ENCODE peak calls at places on chromosomes 1 and 21, in eight cellular contexts. One of them, this sample, is unnamed.

GRCh38 chr1:53061859-53062714 is at the start of gene PODN:
- DNase-seq in stimulated activated CD4-positive, alpha-beta T cell treated with anti-CD3 and anti-CD28 coated beads, Interleukin-2, amount 100 ng/mL, for 48 hours: no peak
- DNase-seq in stomach: no peak
- DNase-seq in adipocyte: peak
- DNase-seq in stimulated activated CD8-positive, alpha-beta memory T cell treated with anti-CD3 and anti-CD28 coated beads, Interleukin-4, amount 100 ng/mL, for 48 hours: peak
- DNase-seq in NCI-H748 treated with DMSO at 0.1 percent for 48 hours: no peak
- DNase-seq in T-helper 2 cell: no peak
- DNase-seq in activated naive CD4-positive, alpha-beta T cell: no peak
- DNase-seq in this sample: no peak

GRCh38 chr1:92934395-92935378 is 26.6 kb downstream of the DIPK1A start:
- DNase-seq in activated naive CD4-positive, alpha-beta T cell: no peak
- DNase-seq in stimulated activated CD8-positive, alpha-beta memory T cell treated with anti-CD3 and anti-CD28 coated beads, Interleukin-4, amount 100 ng/mL, for 48 hours: no peak
- DNase-seq in adipocyte: peak
- DNase-seq in stimulated activated CD4-positive, alpha-beta T cell treated with anti-CD3 and anti-CD28 coated beads, Interleukin-2, amount 100 ng/mL, for 48 hours: no peak
- DNase-seq in stomach: peak
- DNase-seq in T-helper 2 cell: no peak
- DNase-seq in NCI-H748 treated with DMSO at 0.1 percent for 48 hours: no peak
- DNase-seq in this sample: peak

GRCh38 chr1:154784924-154785531 is 85.1 kb downstream of the KCNN3 start:
- DNase-seq in activated naive CD4-positive, alpha-beta T cell: peak
- DNase-seq in stomach: peak
- DNase-seq in NCI-H748 treated with DMSO at 0.1 percent for 48 hours: no peak
- DNase-seq in T-helper 2 cell: no peak
- DNase-seq in stimulated activated CD8-positive, alpha-beta memory T cell treated with anti-CD3 and anti-CD28 coated beads, Interleukin-4, amount 100 ng/mL, for 48 hours: peak
- DNase-seq in stimulated activated CD4-positive, alpha-beta T cell treated with anti-CD3 and anti-CD28 coated beads, Interleukin-2, amount 100 ng/mL, for 48 hours: peak
- DNase-seq in adipocyte: no peak
- DNase-seq in this sample: no peak

GRCh38 chr1:37306461-37306860 is 167.9 kb upstream of the ZC3H12A start:
- DNase-seq in NCI-H748 treated with DMSO at 0.1 percent for 48 hours: no peak
- DNase-seq in stimulated activated CD4-positive, alpha-beta T cell treated with anti-CD3 and anti-CD28 coated beads, Interleukin-2, amount 100 ng/mL, for 48 hours: no peak
- DNase-seq in activated naive CD4-positive, alpha-beta T cell: no peak
- DNase-seq in stomach: no peak
- DNase-seq in adipocyte: no peak
- DNase-seq in T-helper 2 cell: no peak
- DNase-seq in stimulated activated CD8-positive, alpha-beta memory T cell treated with anti-CD3 and anti-CD28 coated beads, Interleukin-4, amount 100 ng/mL, for 48 hours: no peak
- DNase-seq in this sample: no peak

GRCh38 chr1:108829498-108829916 is 27.4 kb downstream of the AKNAD1 start:
- DNase-seq in stimulated activated CD8-positive, alpha-beta memory T cell treated with anti-CD3 and anti-CD28 coated beads, Interleukin-4, amount 100 ng/mL, for 48 hours: no peak
- DNase-seq in activated naive CD4-positive, alpha-beta T cell: no peak
- DNase-seq in T-helper 2 cell: no peak
- DNase-seq in adipocyte: no peak
- DNase-seq in stimulated activated CD4-positive, alpha-beta T cell treated with anti-CD3 and anti-CD28 coated beads, Interleukin-2, amount 100 ng/mL, for 48 hours: no peak
- DNase-seq in stomach: no peak
- DNase-seq in NCI-H748 treated with DMSO at 0.1 percent for 48 hours: no peak
- DNase-seq in this sample: no peak

GRCh38 chr1:67821263-67821662 is 12.0 kb downstream of the GNG12 start:
- DNase-seq in adipocyte: no peak
- DNase-seq in stimulated activated CD8-positive, alpha-beta memory T cell treated with anti-CD3 and anti-CD28 coated beads, Interleukin-4, amount 100 ng/mL, for 48 hours: no peak
- DNase-seq in T-helper 2 cell: no peak
- DNase-seq in activated naive CD4-positive, alpha-beta T cell: no peak
- DNase-seq in stomach: no peak
- DNase-seq in stimulated activated CD4-positive, alpha-beta T cell treated with anti-CD3 and anti-CD28 coated beads, Interleukin-2, amount 100 ng/mL, for 48 hours: no peak
- DNase-seq in NCI-H748 treated with DMSO at 0.1 percent for 48 hours: no peak
- DNase-seq in this sample: no peak

GRCh38 chr1:110060034-110060661 is 10.3 kb downstream of the ALX3 start:
- DNase-seq in adipocyte: peak
- DNase-seq in activated naive CD4-positive, alpha-beta T cell: peak
- DNase-seq in T-helper 2 cell: peak
- DNase-seq in NCI-H748 treated with DMSO at 0.1 percent for 48 hours: no peak
- DNase-seq in stimulated activated CD8-positive, alpha-beta memory T cell treated with anti-CD3 and anti-CD28 coated beads, Interleukin-4, amount 100 ng/mL, for 48 hours: peak
- DNase-seq in stimulated activated CD4-positive, alpha-beta T cell treated with anti-CD3 and anti-CD28 coated beads, Interleukin-2, amount 100 ng/mL, for 48 hours: peak
- DNase-seq in stomach: peak
- DNase-seq in this sample: no peak

GRCh38 chr1:43304287-43304615 is 3.5 kb downstream of the TIE1 start:
- DNase-seq in T-helper 2 cell: no peak
- DNase-seq in NCI-H748 treated with DMSO at 0.1 percent for 48 hours: no peak
- DNase-seq in stimulated activated CD4-positive, alpha-beta T cell treated with anti-CD3 and anti-CD28 coated beads, Interleukin-2, amount 100 ng/mL, for 48 hours: no peak
- DNase-seq in stimulated activated CD8-positive, alpha-beta memory T cell treated with anti-CD3 and anti-CD28 coated beads, Interleukin-4, amount 100 ng/mL, for 48 hours: no peak
- DNase-seq in adipocyte: no peak
- DNase-seq in stomach: no peak
- DNase-seq in activated naive CD4-positive, alpha-beta T cell: no peak
- DNase-seq in this sample: no peak

GRCh38 chr1:165928075-165928731 is 100.8 kb downstream of the UCK2 start:
- DNase-seq in stimulated activated CD4-positive, alpha-beta T cell treated with anti-CD3 and anti-CD28 coated beads, Interleukin-2, amount 100 ng/mL, for 48 hours: peak
- DNase-seq in adipocyte: peak
- DNase-seq in T-helper 2 cell: peak
- DNase-seq in stomach: peak
- DNase-seq in stimulated activated CD8-positive, alpha-beta memory T cell treated with anti-CD3 and anti-CD28 coated beads, Interleukin-4, amount 100 ng/mL, for 48 hours: peak
- DNase-seq in NCI-H748 treated with DMSO at 0.1 percent for 48 hours: peak
- DNase-seq in activated naive CD4-positive, alpha-beta T cell: no peak
- DNase-seq in this sample: peak

GRCh38 chr1:20640183-20640597 is 6.9 kb downstream of the PINK1 start:
- DNase-seq in stimulated activated CD4-positive, alpha-beta T cell treated with anti-CD3 and anti-CD28 coated beads, Interleukin-2, amount 100 ng/mL, for 48 hours: peak
- DNase-seq in activated naive CD4-positive, alpha-beta T cell: peak
- DNase-seq in NCI-H748 treated with DMSO at 0.1 percent for 48 hours: peak
- DNase-seq in T-helper 2 cell: peak
- DNase-seq in stomach: peak
- DNase-seq in stimulated activated CD8-positive, alpha-beta memory T cell treated with anti-CD3 and anti-CD28 coated beads, Interleukin-4, amount 100 ng/mL, for 48 hours: peak
- DNase-seq in adipocyte: peak
- DNase-seq in this sample: peak

GRCh38 chr21:30482130-30482529 is 2.0 kb upstream of the KRTAP19-1 start:
- DNase-seq in activated naive CD4-positive, alpha-beta T cell: no peak
- DNase-seq in stimulated activated CD8-positive, alpha-beta memory T cell treated with anti-CD3 and anti-CD28 coated beads, Interleukin-4, amount 100 ng/mL, for 48 hours: no peak
- DNase-seq in stimulated activated CD4-positive, alpha-beta T cell treated with anti-CD3 and anti-CD28 coated beads, Interleukin-2, amount 100 ng/mL, for 48 hours: no peak
- DNase-seq in adipocyte: no peak
- DNase-seq in NCI-H748 treated with DMSO at 0.1 percent for 48 hours: no peak
- DNase-seq in T-helper 2 cell: no peak
- DNase-seq in stomach: no peak
- DNase-seq in this sample: no peak

GRCh38 chr21:34313116-34313515 is 50.7 kb upstream of the KCNE2 start:
- DNase-seq in adipocyte: no peak
- DNase-seq in NCI-H748 treated with DMSO at 0.1 percent for 48 hours: no peak
- DNase-seq in activated naive CD4-positive, alpha-beta T cell: no peak
- DNase-seq in stimulated activated CD8-positive, alpha-beta memory T cell treated with anti-CD3 and anti-CD28 coated beads, Interleukin-4, amount 100 ng/mL, for 48 hours: no peak
- DNase-seq in T-helper 2 cell: no peak
- DNase-seq in stomach: no peak
- DNase-seq in stimulated activated CD4-positive, alpha-beta T cell treated with anti-CD3 and anti-CD28 coated beads, Interleukin-2, amount 100 ng/mL, for 48 hours: no peak
- DNase-seq in this sample: no peak

GRCh38 chr1:57860931-57861600 is 437.2 kb upstream of the DAB1 start:
- DNase-seq in stomach: no peak
- DNase-seq in T-helper 2 cell: no peak
- DNase-seq in stimulated activated CD8-positive, alpha-beta memory T cell treated with anti-CD3 and anti-CD28 coated beads, Interleukin-4, amount 100 ng/mL, for 48 hours: no peak
- DNase-seq in activated naive CD4-positive, alpha-beta T cell: no peak
- DNase-seq in NCI-H748 treated with DMSO at 0.1 percent for 48 hours: no peak
- DNase-seq in adipocyte: no peak
- DNase-seq in stimulated activated CD4-positive, alpha-beta T cell treated with anti-CD3 and anti-CD28 coated beads, Interleukin-2, amount 100 ng/mL, for 48 hours: no peak
- DNase-seq in this sample: no peak

GRCh38 chr1:10751561-10752085 is 44.8 kb downstream of the CASZ1 start:
- DNase-seq in activated naive CD4-positive, alpha-beta T cell: no peak
- DNase-seq in stimulated activated CD4-positive, alpha-beta T cell treated with anti-CD3 and anti-CD28 coated beads, Interleukin-2, amount 100 ng/mL, for 48 hours: no peak
- DNase-seq in adipocyte: no peak
- DNase-seq in T-helper 2 cell: no peak
- DNase-seq in stomach: no peak
- DNase-seq in NCI-H748 treated with DMSO at 0.1 percent for 48 hours: no peak
- DNase-seq in stimulated activated CD8-positive, alpha-beta memory T cell treated with anti-CD3 and anti-CD28 coated beads, Interleukin-4, amount 100 ng/mL, for 48 hours: no peak
- DNase-seq in this sample: no peak

GRCh38 chr1:155910621-155911121 is 478 bp downstream of the RIT1 start:
- DNase-seq in stomach: peak
- DNase-seq in adipocyte: peak
- DNase-seq in stimulated activated CD4-positive, alpha-beta T cell treated with anti-CD3 and anti-CD28 coated beads, Interleukin-2, amount 100 ng/mL, for 48 hours: no peak
- DNase-seq in NCI-H748 treated with DMSO at 0.1 percent for 48 hours: peak
- DNase-seq in stimulated activated CD8-positive, alpha-beta memory T cell treated with anti-CD3 and anti-CD28 coated beads, Interleukin-4, amount 100 ng/mL, for 48 hours: peak
- DNase-seq in activated naive CD4-positive, alpha-beta T cell: no peak
- DNase-seq in T-helper 2 cell: no peak
- DNase-seq in this sample: peak

GRCh38 chr1:117646007-117646913 is 40.4 kb downstream of the TENT5C start:
- DNase-seq in T-helper 2 cell: no peak
- DNase-seq in activated naive CD4-positive, alpha-beta T cell: no peak
- DNase-seq in NCI-H748 treated with DMSO at 0.1 percent for 48 hours: no peak
- DNase-seq in stimulated activated CD4-positive, alpha-beta T cell treated with anti-CD3 and anti-CD28 coated beads, Interleukin-2, amount 100 ng/mL, for 48 hours: no peak
- DNase-seq in adipocyte: peak
- DNase-seq in stimulated activated CD8-positive, alpha-beta memory T cell treated with anti-CD3 and anti-CD28 coated beads, Interleukin-4, amount 100 ng/mL, for 48 hours: no peak
- DNase-seq in stomach: no peak
- DNase-seq in this sample: peak

GRCh38 chr1:10634428-10635384 is 160.0 kb downstream of the PEX14 start:
- DNase-seq in activated naive CD4-positive, alpha-beta T cell: no peak
- DNase-seq in NCI-H748 treated with DMSO at 0.1 percent for 48 hours: no peak
- DNase-seq in stimulated activated CD4-positive, alpha-beta T cell treated with anti-CD3 and anti-CD28 coated beads, Interleukin-2, amount 100 ng/mL, for 48 hours: no peak
- DNase-seq in adipocyte: no peak
- DNase-seq in stomach: no peak
- DNase-seq in stimulated activated CD8-positive, alpha-beta memory T cell treated with anti-CD3 and anti-CD28 coated beads, Interleukin-4, amount 100 ng/mL, for 48 hours: no peak
- DNase-seq in T-helper 2 cell: no peak
- DNase-seq in this sample: peak

GRCh38 chr21:29082416-29082815 is 9.0 kb upstream of the CCT8 start:
- DNase-seq in stomach: no peak
- DNase-seq in NCI-H748 treated with DMSO at 0.1 percent for 48 hours: no peak
- DNase-seq in adipocyte: no peak
- DNase-seq in stimulated activated CD8-positive, alpha-beta memory T cell treated with anti-CD3 and anti-CD28 coated beads, Interleukin-4, amount 100 ng/mL, for 48 hours: no peak
- DNase-seq in stimulated activated CD4-positive, alpha-beta T cell treated with anti-CD3 and anti-CD28 coated beads, Interleukin-2, amount 100 ng/mL, for 48 hours: no peak
- DNase-seq in T-helper 2 cell: no peak
- DNase-seq in activated naive CD4-positive, alpha-beta T cell: no peak
- DNase-seq in this sample: no peak

GRCh38 chr1:180181048-180181447 is 26.4 kb downstream of the QSOX1 start:
- DNase-seq in stomach: no peak
- DNase-seq in adipocyte: peak
- DNase-seq in activated naive CD4-positive, alpha-beta T cell: no peak
- DNase-seq in stimulated activated CD4-positive, alpha-beta T cell treated with anti-CD3 and anti-CD28 coated beads, Interleukin-2, amount 100 ng/mL, for 48 hours: peak
- DNase-seq in T-helper 2 cell: no peak
- DNase-seq in stimulated activated CD8-positive, alpha-beta memory T cell treated with anti-CD3 and anti-CD28 coated beads, Interleukin-4, amount 100 ng/mL, for 48 hours: peak
- DNase-seq in NCI-H748 treated with DMSO at 0.1 percent for 48 hours: no peak
- DNase-seq in this sample: no peak

GRCh38 chr1:29488794-29489309 is 252.5 kb downstream of the PTPRU start:
- DNase-seq in stomach: no peak
- DNase-seq in stimulated activated CD4-positive, alpha-beta T cell treated with anti-CD3 and anti-CD28 coated beads, Interleukin-2, amount 100 ng/mL, for 48 hours: no peak
- DNase-seq in adipocyte: no peak
- DNase-seq in NCI-H748 treated with DMSO at 0.1 percent for 48 hours: no peak
- DNase-seq in activated naive CD4-positive, alpha-beta T cell: no peak
- DNase-seq in stimulated activated CD8-positive, alpha-beta memory T cell treated with anti-CD3 and anti-CD28 coated beads, Interleukin-4, amount 100 ng/mL, for 48 hours: no peak
- DNase-seq in T-helper 2 cell: no peak
- DNase-seq in this sample: no peak

GRCh38 chr1:114750780-114751179 is 7.0 kb downstream of the CSDE1 start:
- DNase-seq in stomach: no peak
- DNase-seq in activated naive CD4-positive, alpha-beta T cell: no peak
- DNase-seq in stimulated activated CD8-positive, alpha-beta memory T cell treated with anti-CD3 and anti-CD28 coated beads, Interleukin-4, amount 100 ng/mL, for 48 hours: no peak
- DNase-seq in stimulated activated CD4-positive, alpha-beta T cell treated with anti-CD3 and anti-CD28 coated beads, Interleukin-2, amount 100 ng/mL, for 48 hours: no peak
- DNase-seq in adipocyte: no peak
- DNase-seq in T-helper 2 cell: no peak
- DNase-seq in NCI-H748 treated with DMSO at 0.1 percent for 48 hours: no peak
- DNase-seq in this sample: no peak

GRCh38 chr1:16088996-16089395 is 15.5 kb upstream of the FAM131C start:
- DNase-seq in activated naive CD4-positive, alpha-beta T cell: no peak
- DNase-seq in adipocyte: peak
- DNase-seq in stimulated activated CD8-positive, alpha-beta memory T cell treated with anti-CD3 and anti-CD28 coated beads, Interleukin-4, amount 100 ng/mL, for 48 hours: no peak
- DNase-seq in NCI-H748 treated with DMSO at 0.1 percent for 48 hours: no peak
- DNase-seq in stomach: no peak
- DNase-seq in T-helper 2 cell: no peak
- DNase-seq in stimulated activated CD4-positive, alpha-beta T cell treated with anti-CD3 and anti-CD28 coated beads, Interleukin-2, amount 100 ng/mL, for 48 hours: no peak
- DNase-seq in this sample: no peak

GRCh38 chr1:7346600-7347570 is 424.2 kb upstream of the VAMP3 start:
- DNase-seq in T-helper 2 cell: no peak
- DNase-seq in stomach: no peak
- DNase-seq in activated naive CD4-positive, alpha-beta T cell: no peak
- DNase-seq in adipocyte: no peak
- DNase-seq in stimulated activated CD8-positive, alpha-beta memory T cell treated with anti-CD3 and anti-CD28 coated beads, Interleukin-4, amount 100 ng/mL, for 48 hours: no peak
- DNase-seq in stimulated activated CD4-positive, alpha-beta T cell treated with anti-CD3 and anti-CD28 coated beads, Interleukin-2, amount 100 ng/mL, for 48 hours: no peak
- DNase-seq in NCI-H748 treated with DMSO at 0.1 percent for 48 hours: no peak
- DNase-seq in this sample: no peak

GRCh38 chr1:4563586-4563985 is 90.8 kb upstream of the AJAP1 start:
- DNase-seq in adipocyte: no peak
- DNase-seq in activated naive CD4-positive, alpha-beta T cell: no peak
- DNase-seq in NCI-H748 treated with DMSO at 0.1 percent for 48 hours: no peak
- DNase-seq in T-helper 2 cell: no peak
- DNase-seq in stimulated activated CD8-positive, alpha-beta memory T cell treated with anti-CD3 and anti-CD28 coated beads, Interleukin-4, amount 100 ng/mL, for 48 hours: no peak
- DNase-seq in stomach: no peak
- DNase-seq in stimulated activated CD4-positive, alpha-beta T cell treated with anti-CD3 and anti-CD28 coated beads, Interleukin-2, amount 100 ng/mL, for 48 hours: no peak
- DNase-seq in this sample: no peak

GRCh38 chr1:21124846-21125245 is 51.9 kb downstream of the EIF4G3 start:
- DNase-seq in T-helper 2 cell: no peak
- DNase-seq in NCI-H748 treated with DMSO at 0.1 percent for 48 hours: no peak
- DNase-seq in adipocyte: peak
- DNase-seq in stimulated activated CD4-positive, alpha-beta T cell treated with anti-CD3 and anti-CD28 coated beads, Interleukin-2, amount 100 ng/mL, for 48 hours: no peak
- DNase-seq in stomach: no peak
- DNase-seq in activated naive CD4-positive, alpha-beta T cell: no peak
- DNase-seq in stimulated activated CD8-positive, alpha-beta memory T cell treated with anti-CD3 and anti-CD28 coated beads, Interleukin-4, amount 100 ng/mL, for 48 hours: no peak
- DNase-seq in this sample: peak

GRCh38 chr1:200354243-200354642 is 55.6 kb downstream of the ZNF281 start:
- DNase-seq in stimulated activated CD4-positive, alpha-beta T cell treated with anti-CD3 and anti-CD28 coated beads, Interleukin-2, amount 100 ng/mL, for 48 hours: no peak
- DNase-seq in stomach: no peak
- DNase-seq in T-helper 2 cell: no peak
- DNase-seq in adipocyte: peak
- DNase-seq in activated naive CD4-positive, alpha-beta T cell: no peak
- DNase-seq in NCI-H748 treated with DMSO at 0.1 percent for 48 hours: no peak
- DNase-seq in stimulated activated CD8-positive, alpha-beta memory T cell treated with anti-CD3 and anti-CD28 coated beads, Interleukin-4, amount 100 ng/mL, for 48 hours: no peak
- DNase-seq in this sample: peak

GRCh38 chr1:164651378-164651951 is 92.5 kb downstream of the PBX1 start:
- DNase-seq in stimulated activated CD4-positive, alpha-beta T cell treated with anti-CD3 and anti-CD28 coated beads, Interleukin-2, amount 100 ng/mL, for 48 hours: no peak
- DNase-seq in activated naive CD4-positive, alpha-beta T cell: no peak
- DNase-seq in NCI-H748 treated with DMSO at 0.1 percent for 48 hours: no peak
- DNase-seq in stimulated activated CD8-positive, alpha-beta memory T cell treated with anti-CD3 and anti-CD28 coated beads, Interleukin-4, amount 100 ng/mL, for 48 hours: no peak
- DNase-seq in stomach: peak
- DNase-seq in adipocyte: peak
- DNase-seq in T-helper 2 cell: no peak
- DNase-seq in this sample: peak

GRCh38 chr21:19607983-19608668 is 1204.5 kb upstream of the TMPRSS15 start:
- DNase-seq in stomach: no peak
- DNase-seq in adipocyte: no peak
- DNase-seq in activated naive CD4-positive, alpha-beta T cell: no peak
- DNase-seq in stimulated activated CD4-positive, alpha-beta T cell treated with anti-CD3 and anti-CD28 coated beads, Interleukin-2, amount 100 ng/mL, for 48 hours: no peak
- DNase-seq in stimulated activated CD8-positive, alpha-beta memory T cell treated with anti-CD3 and anti-CD28 coated beads, Interleukin-4, amount 100 ng/mL, for 48 hours: no peak
- DNase-seq in NCI-H748 treated with DMSO at 0.1 percent for 48 hours: peak
- DNase-seq in T-helper 2 cell: no peak
- DNase-seq in this sample: peak

GRCh38 chr1:65323246-65323645 is 13.9 kb downstream of the DNAJC6 start:
- DNase-seq in activated naive CD4-positive, alpha-beta T cell: no peak
- DNase-seq in T-helper 2 cell: no peak
- DNase-seq in adipocyte: no peak
- DNase-seq in stimulated activated CD8-positive, alpha-beta memory T cell treated with anti-CD3 and anti-CD28 coated beads, Interleukin-4, amount 100 ng/mL, for 48 hours: no peak
- DNase-seq in stomach: no peak
- DNase-seq in NCI-H748 treated with DMSO at 0.1 percent for 48 hours: no peak
- DNase-seq in stimulated activated CD4-positive, alpha-beta T cell treated with anti-CD3 and anti-CD28 coated beads, Interleukin-2, amount 100 ng/mL, for 48 hours: no peak
- DNase-seq in this sample: no peak

GRCh38 chr1:177306981-177307380 is 136.2 kb downstream of the BRINP2 start:
- DNase-seq in stimulated activated CD8-positive, alpha-beta memory T cell treated with anti-CD3 and anti-CD28 coated beads, Interleukin-4, amount 100 ng/mL, for 48 hours: no peak
- DNase-seq in stomach: no peak
- DNase-seq in T-helper 2 cell: no peak
- DNase-seq in adipocyte: no peak
- DNase-seq in activated naive CD4-positive, alpha-beta T cell: no peak
- DNase-seq in stimulated activated CD4-positive, alpha-beta T cell treated with anti-CD3 and anti-CD28 coated beads, Interleukin-2, amount 100 ng/mL, for 48 hours: no peak
- DNase-seq in NCI-H748 treated with DMSO at 0.1 percent for 48 hours: no peak
- DNase-seq in this sample: no peak

GRCh38 chr1:151972533-151973270 is 21.0 kb downstream of the S100A10 start:
- DNase-seq in T-helper 2 cell: no peak
- DNase-seq in adipocyte: peak
- DNase-seq in stomach: peak
- DNase-seq in stimulated activated CD4-positive, alpha-beta T cell treated with anti-CD3 and anti-CD28 coated beads, Interleukin-2, amount 100 ng/mL, for 48 hours: no peak
- DNase-seq in NCI-H748 treated with DMSO at 0.1 percent for 48 hours: no peak
- DNase-seq in stimulated activated CD8-positive, alpha-beta memory T cell treated with anti-CD3 and anti-CD28 coated beads, Interleukin-4, amount 100 ng/mL, for 48 hours: no peak
- DNase-seq in activated naive CD4-positive, alpha-beta T cell: no peak
- DNase-seq in this sample: peak

GRCh38 chr21:44930543-44930981 is 9.3 kb upstream of the SLX9 start:
- DNase-seq in NCI-H748 treated with DMSO at 0.1 percent for 48 hours: no peak
- DNase-seq in activated naive CD4-positive, alpha-beta T cell: peak
- DNase-seq in adipocyte: peak
- DNase-seq in T-helper 2 cell: no peak
- DNase-seq in stimulated activated CD4-positive, alpha-beta T cell treated with anti-CD3 and anti-CD28 coated beads, Interleukin-2, amount 100 ng/mL, for 48 hours: no peak
- DNase-seq in stomach: no peak
- DNase-seq in stimulated activated CD8-positive, alpha-beta memory T cell treated with anti-CD3 and anti-CD28 coated beads, Interleukin-4, amount 100 ng/mL, for 48 hours: peak
- DNase-seq in this sample: peak

GRCh38 chr21:46661211-46661625 is 25.7 kb downstream of the PRMT2 start:
- DNase-seq in stimulated activated CD4-positive, alpha-beta T cell treated with anti-CD3 and anti-CD28 coated beads, Interleukin-2, amount 100 ng/mL, for 48 hours: peak
- DNase-seq in activated naive CD4-positive, alpha-beta T cell: no peak
- DNase-seq in stomach: peak
- DNase-seq in T-helper 2 cell: peak
- DNase-seq in NCI-H748 treated with DMSO at 0.1 percent for 48 hours: peak
- DNase-seq in stimulated activated CD8-positive, alpha-beta memory T cell treated with anti-CD3 and anti-CD28 coated beads, Interleukin-4, amount 100 ng/mL, for 48 hours: no peak
- DNase-seq in adipocyte: peak
- DNase-seq in this sample: peak

GRCh38 chr1:7401814-7402547 is 369.1 kb upstream of the VAMP3 start:
- DNase-seq in stomach: peak
- DNase-seq in T-helper 2 cell: no peak
- DNase-seq in activated naive CD4-positive, alpha-beta T cell: no peak
- DNase-seq in stimulated activated CD4-positive, alpha-beta T cell treated with anti-CD3 and anti-CD28 coated beads, Interleukin-2, amount 100 ng/mL, for 48 hours: no peak
- DNase-seq in stimulated activated CD8-positive, alpha-beta memory T cell treated with anti-CD3 and anti-CD28 coated beads, Interleukin-4, amount 100 ng/mL, for 48 hours: no peak
- DNase-seq in NCI-H748 treated with DMSO at 0.1 percent for 48 hours: no peak
- DNase-seq in adipocyte: peak
- DNase-seq in this sample: peak

This sample was measured in fibroblast of gingiva.